ENCODE peak calls at places on chromosomes 12 and 14, in six cellular contexts. E is psoas muscle, D is pancreas, U is colonic mucosa, I is heart right ventricle, R is brain microvascular endothelial cell. G is an unnamed sample.

GRCh38 chr12:48824112-48824511 is 5.8 kb downstream of the CACNB3 start:
- DNase-seq in D (no peak), U (peak), R (no peak), E (no peak), I (no peak), G (no peak)

GRCh38 chr14:56992332-56992820 is 182.1 kb upstream of the OTX2 start:
- DNase-seq in I (no peak), E (no peak), R (no peak), D (no peak), U (no peak), G (no peak)

GRCh38 chr14:68814376-68815287 is 21.8 kb upstream of the ZFP36L1 start:
- DNase-seq in E (no peak), U (no peak), D (peak), R (no peak), I (peak), G (no peak)

GRCh38 chr12:130511285-130511684 is 173.6 kb downstream of the PIWIL1 start:
- DNase-seq in E (no peak), R (no peak), U (no peak), D (no peak), I (no peak), G (no peak)

GRCh38 chr12:31645944-31646343 is 13.5 kb upstream of the ETFBKMT start:
- DNase-seq in D (no peak), U (no peak), R (no peak), I (no peak), E (no peak), G (no peak)

GRCh38 chr12:62400135-62400534 is 66.5 kb upstream of the MON2 start:
- DNase-seq in E (no peak), U (no peak), I (no peak), D (no peak), R (no peak), G (no peak)

GRCh38 chr12:64706831-64707230 is 52.4 kb downstream of the GNS start:
- DNase-seq in I (no peak), U (no peak), E (no peak), R (no peak), D (no peak), G (no peak)

GRCh38 chr12:88334271-88334670 is 192.2 kb downstream of the TMTC3 start:
- DNase-seq in I (no peak), D (no peak), E (no peak), R (peak), U (no peak), G (no peak)

GRCh38 chr14:95198320-95198719 is 41.0 kb upstream of the DICER1 start:
- DNase-seq in I (no peak), D (no peak), U (no peak), R (no peak), E (no peak), G (no peak)

GRCh38 chr12:92253301-92253700 is 107.7 kb upstream of the BTG1 start:
- DNase-seq in D (no peak), E (no peak), U (no peak), I (no peak), R (no peak), G (no peak)

GRCh38 chr14:77026930-77027537 is 1.5 kb downstream of the IRF2BPL start:
- DNase-seq in U (no peak), E (peak), I (peak), D (peak), R (no peak), G (no peak)
- TF ChIP-seq CTCF in U (no peak), E (no peak), I (peak), D (no peak), R (peak), G (no peak)

GRCh38 chr12:26370098-26370497 is 174.7 kb downstream of the SSPN start:
- DNase-seq in U (no peak), R (no peak), I (no peak), E (no peak), D (no peak), G (no peak)
- TF ChIP-seq CTCF in U (no peak), R (no peak), I (no peak), E (no peak), D (no peak), G (no peak)

DNA sequence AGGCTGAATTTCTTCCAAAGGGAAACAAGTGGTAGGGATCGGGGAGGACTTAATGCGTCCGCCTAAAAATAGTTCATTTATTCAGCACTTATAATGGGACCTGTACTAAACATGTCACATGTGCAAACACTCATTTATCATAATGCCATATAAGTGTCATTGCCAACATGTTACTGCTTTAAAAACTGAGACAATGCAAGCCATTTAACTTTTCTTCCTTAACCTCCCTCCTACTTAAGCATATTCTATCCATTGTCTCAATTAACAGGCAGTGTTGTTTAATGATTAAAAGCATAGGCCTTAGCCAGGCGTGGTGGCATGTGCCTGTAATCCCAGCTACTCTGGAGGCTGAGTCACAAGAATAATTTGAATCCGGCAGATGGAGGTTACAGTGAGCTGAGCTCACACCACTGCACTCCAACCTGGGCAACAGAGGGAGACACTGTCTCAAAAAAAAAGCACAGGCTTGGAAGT is 13.5 kb upstream of the SCFD1 start:
- DNase-seq in R (peak), D (no peak), I (no peak), E (no peak), U (no peak), G (no peak)
- TF ChIP-seq CTCF in R (peak), D (no peak), I (no peak), E (no peak), U (no peak), G (no peak)

DNA sequence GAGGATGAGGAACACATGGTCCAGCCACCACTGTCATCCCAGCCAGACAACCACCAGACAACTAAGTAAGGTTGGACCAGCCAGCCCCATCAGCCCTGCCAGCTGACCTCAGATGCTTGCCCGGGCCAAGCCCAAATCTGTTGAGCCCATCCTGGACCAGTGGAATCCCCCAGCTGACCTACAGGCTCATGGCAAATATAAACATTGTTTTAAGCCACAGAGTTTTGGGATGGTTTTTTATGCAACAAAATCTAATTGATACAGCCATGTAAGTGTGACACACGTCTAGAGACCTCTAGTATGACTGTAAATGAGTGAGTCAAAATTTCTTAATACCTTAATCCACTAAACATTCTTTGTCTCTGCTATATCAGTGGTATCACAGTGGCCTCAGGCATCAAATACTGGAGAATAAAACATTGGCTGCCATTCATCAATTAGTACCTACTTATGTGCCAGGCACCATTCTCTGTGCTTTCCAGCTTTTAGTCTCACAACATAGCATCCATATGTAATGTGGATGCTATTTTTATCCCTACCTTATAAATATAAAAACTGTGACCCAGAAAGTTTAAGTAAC is 24.2 kb upstream of the NT5DC3 start:
- DNase-seq in E (no peak), U (no peak), I (no peak), D (no peak), R (no peak), G (no peak)
- TF ChIP-seq CTCF in E (no peak), U (no peak), I (no peak), D (no peak), R (no peak), G (no peak)

DNA sequence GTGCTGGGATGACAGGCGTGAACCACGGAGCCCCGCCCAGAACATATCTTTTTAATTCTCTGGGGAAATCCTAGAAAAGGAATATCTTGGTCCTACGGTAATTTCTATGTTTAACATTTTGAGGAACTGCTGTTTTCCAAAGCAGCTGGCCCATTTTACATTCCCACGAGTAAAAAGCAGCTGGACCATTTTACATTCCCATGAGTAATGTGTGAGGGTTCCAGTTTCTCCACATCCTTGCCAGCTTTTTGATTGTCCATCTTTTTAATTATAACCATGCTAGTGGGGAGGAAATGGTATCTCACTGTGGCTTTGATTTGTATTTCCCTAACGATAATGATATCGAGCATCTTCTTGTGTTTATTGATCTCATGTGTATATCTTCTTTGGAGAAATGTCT is 4.4 kb upstream of the P2RX4 start:
- DNase-seq in D (no peak), E (no peak), R (no peak), I (no peak), U (no peak), G (no peak)
- TF ChIP-seq CTCF in D (no peak), E (no peak), R (no peak), I (no peak), U (no peak), G (no peak)

G was measured in omental fat pad.